ENCODE peak calls at places on chromosomes 3 and 15, in four cellular contexts. One of them, this sample, is unnamed.

GRCh38 chr3:17442332-17443049 is 299.9 kb downstream of the TBC1D5 start:
- DNase-seq in breast epithelium: no peak
- DNase-seq in A549: no peak
- DNase-seq in adrenal gland: no peak
- DNase-seq in this sample: no peak

GRCh38 chr3:98185180-98185579 is 18.7 kb downstream of the OR5H15 start:
- DNase-seq in A549: peak
- DNase-seq in adrenal gland: no peak
- DNase-seq in breast epithelium: no peak
- DNase-seq in this sample: no peak

GRCh38 chr3:1962531-1963090 is 136.1 kb upstream of the CNTN4 start:
- DNase-seq in A549: no peak
- DNase-seq in breast epithelium: no peak
- DNase-seq in adrenal gland: no peak
- DNase-seq in this sample: no peak

GRCh38 chr3:127831723-127832172 is 9.4 kb upstream of the MGLL start:
- DNase-seq in adrenal gland: peak
- DNase-seq in A549: peak
- DNase-seq in breast epithelium: no peak
- DNase-seq in this sample: no peak

GRCh38 chr3:152315623-152316022 is 46.9 kb downstream of the MBNL1 start:
- DNase-seq in A549: no peak
- DNase-seq in adrenal gland: no peak
- DNase-seq in breast epithelium: no peak
- DNase-seq in this sample: no peak

GRCh38 chr15:33377239-33377638 is 66.5 kb downstream of the RYR3 start:
- DNase-seq in adrenal gland: no peak
- DNase-seq in breast epithelium: no peak
- DNase-seq in A549: no peak
- DNase-seq in this sample: no peak

GRCh38 chr3:160134454-160134853 is 90.8 kb upstream of the C3orf80 start:
- DNase-seq in breast epithelium: no peak
- DNase-seq in adrenal gland: no peak
- DNase-seq in A549: peak
- DNase-seq in this sample: no peak

GRCh38 chr3:58237238-58237939 is at the start of gene ABHD6:
- DNase-seq in adrenal gland: peak
- DNase-seq in breast epithelium: peak
- DNase-seq in A549: peak
- DNase-seq in this sample: peak

GRCh38 chr3:195697582-195698324 is 23.0 kb upstream of the MUC20 start:
- DNase-seq in A549: peak
- DNase-seq in adrenal gland: no peak
- DNase-seq in breast epithelium: no peak
- DNase-seq in this sample: no peak

GRCh38 chr15:59247364-59247763 is 40.7 kb downstream of the LDHAL6B start:
- DNase-seq in breast epithelium: no peak
- DNase-seq in A549: peak
- DNase-seq in adrenal gland: peak
- DNase-seq in this sample: peak

GRCh38 chr3:184315871-184316661 is 1.7 kb downstream of the EIF4G1 start:
- DNase-seq in adrenal gland: no peak
- DNase-seq in A549: no peak
- DNase-seq in breast epithelium: no peak
- DNase-seq in this sample: no peak

GRCh38 chr3:107416138-107416537 is 38.9 kb downstream of the CCDC54 start:
- DNase-seq in adrenal gland: no peak
- DNase-seq in breast epithelium: no peak
- DNase-seq in A549: no peak
- DNase-seq in this sample: no peak

GRCh38 chr3:70742081-70742480 is 429.6 kb upstream of the MDFIC2 start:
- DNase-seq in breast epithelium: no peak
- DNase-seq in A549: no peak
- DNase-seq in adrenal gland: no peak
- DNase-seq in this sample: no peak

GRCh38 chr3:70740872-70741271 is 428.4 kb upstream of the MDFIC2 start:
- DNase-seq in A549: no peak
- DNase-seq in breast epithelium: no peak
- DNase-seq in adrenal gland: no peak
- DNase-seq in this sample: no peak

GRCh38 chr3:70737656-70738309 is 425.3 kb upstream of the MDFIC2 start:
- DNase-seq in A549: peak
- DNase-seq in adrenal gland: no peak
- DNase-seq in breast epithelium: no peak
- DNase-seq in this sample: no peak

GRCh38 chr3:70738310-70738681 is 425.9 kb upstream of the MDFIC2 start:
- DNase-seq in adrenal gland: no peak
- DNase-seq in A549: no peak
- DNase-seq in breast epithelium: no peak
- DNase-seq in this sample: no peak

DNA sequence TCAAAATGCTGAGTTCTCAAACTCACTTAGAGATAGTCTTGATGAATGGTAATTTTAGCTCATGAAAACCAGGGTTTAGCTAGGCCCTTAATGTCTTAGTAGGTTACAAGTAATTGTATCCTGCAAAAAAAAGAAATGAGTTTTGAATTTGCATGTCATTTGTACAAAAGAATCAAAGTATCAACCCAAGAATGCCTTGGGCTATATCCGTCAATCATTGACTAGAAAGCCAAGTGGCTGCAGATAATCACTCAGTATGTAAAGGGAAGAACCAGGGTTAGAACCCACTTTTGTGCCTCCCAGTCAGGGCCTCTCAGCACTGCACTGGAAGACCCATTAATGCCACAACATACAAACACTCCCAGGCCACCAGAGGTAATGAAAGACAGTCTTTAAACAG is 427.6 kb upstream of the MDFIC2 start:
- DNase-seq in A549: no peak
- DNase-seq in adrenal gland: no peak
- DNase-seq in breast epithelium: no peak
- DNase-seq in this sample: no peak
- TF ChIP-seq POLR2A in A549: no peak
- TF ChIP-seq POLR2A in adrenal gland: no peak
- TF ChIP-seq POLR2A in breast epithelium: no peak
- TF ChIP-seq POLR2A in this sample: no peak

GRCh38 chr3:82085811-82086475 is 324.5 kb upstream of the GBE1 start:
- DNase-seq in adrenal gland: no peak
- DNase-seq in A549: no peak
- DNase-seq in breast epithelium: no peak
- DNase-seq in this sample: no peak
- H3K4me3 ChIP-seq in adrenal gland: no peak
- H3K4me3 ChIP-seq in A549: no peak
- H3K4me3 ChIP-seq in breast epithelium: no peak
- H3K4me3 ChIP-seq in this sample: no peak

GRCh38 chr15:67542462-67543347 is at the start of gene MAP2K5:
- DNase-seq in A549: peak
- DNase-seq in breast epithelium: peak
- DNase-seq in adrenal gland: peak
- DNase-seq in this sample: peak
- TF ChIP-seq CTCF in A549: no peak
- TF ChIP-seq CTCF in breast epithelium: no peak
- TF ChIP-seq CTCF in adrenal gland: no peak
- TF ChIP-seq CTCF in this sample: no peak

GRCh38 chr3:49673131-49673714 is 928 bp upstream of the APEH start:
- DNase-seq in A549: peak
- DNase-seq in breast epithelium: no peak
- DNase-seq in adrenal gland: peak
- DNase-seq in this sample: no peak
- TF ChIP-seq POLR2A in A549: no peak
- TF ChIP-seq POLR2A in breast epithelium: no peak
- TF ChIP-seq POLR2A in adrenal gland: no peak
- TF ChIP-seq POLR2A in this sample: no peak

GRCh38 chr15:84985158-84985557 is 3.5 kb downstream of the PDE8A start:
- DNase-seq in A549: no peak
- DNase-seq in adrenal gland: no peak
- DNase-seq in breast epithelium: no peak
- DNase-seq in this sample: no peak
- H3K4me3 ChIP-seq in A549: peak
- H3K4me3 ChIP-seq in adrenal gland: no peak
- H3K4me3 ChIP-seq in breast epithelium: no peak
- H3K4me3 ChIP-seq in this sample: no peak

GRCh38 chr3:118181274-118181673 is 853.4 kb downstream of the IGSF11 start:
- DNase-seq in breast epithelium: no peak
- DNase-seq in adrenal gland: no peak
- DNase-seq in A549: no peak
- DNase-seq in this sample: no peak
- TF ChIP-seq CTCF in breast epithelium: no peak
- TF ChIP-seq CTCF in adrenal gland: no peak
- TF ChIP-seq CTCF in A549: no peak
- TF ChIP-seq CTCF in this sample: no peak

DNA sequence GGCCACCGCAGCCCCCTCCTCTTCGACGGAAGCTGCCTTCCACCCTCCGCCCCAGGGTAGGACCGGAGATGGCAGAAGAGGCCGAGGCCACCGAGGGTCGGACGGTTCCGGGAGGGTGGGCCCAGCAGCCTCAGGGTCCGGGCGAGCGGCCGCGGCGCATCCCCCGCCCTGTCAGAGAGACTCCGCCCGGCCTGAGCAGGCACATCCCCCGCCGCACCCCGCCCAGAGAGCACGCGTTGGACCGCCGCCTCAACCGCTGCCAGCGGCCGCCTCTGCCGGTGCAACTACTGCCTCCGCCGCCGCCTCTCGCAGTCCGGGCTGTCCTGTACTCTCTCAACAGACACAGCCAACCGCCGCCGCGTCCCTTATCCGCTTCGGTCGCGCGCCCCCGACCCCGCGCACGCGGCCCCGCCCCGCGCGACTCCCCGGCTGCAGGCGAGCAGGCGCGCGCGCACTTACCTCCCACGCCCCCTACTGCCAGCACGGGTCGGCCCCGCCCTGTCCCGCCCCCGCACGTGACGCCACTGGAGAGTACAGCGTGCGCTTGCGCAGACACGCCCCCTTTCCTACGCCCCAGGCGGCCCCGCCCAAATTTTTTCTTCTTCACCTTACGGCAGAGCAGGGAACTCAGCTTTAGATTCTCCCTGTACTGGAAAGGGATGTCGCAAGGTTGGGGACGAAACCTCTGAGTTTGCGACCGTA is at the start of gene MYO9A:
- DNase-seq in adrenal gland: peak
- DNase-seq in A549: peak
- DNase-seq in breast epithelium: peak
- DNase-seq in this sample: peak
- TF ChIP-seq POLR2A in adrenal gland: peak
- TF ChIP-seq POLR2A in A549: peak
- TF ChIP-seq POLR2A in breast epithelium: peak
- TF ChIP-seq POLR2A in this sample: peak

This sample was measured in gastrocnemius medialis.